ENCODE peak calls at places on chromosomes 16 and 17, in seven cellular contexts. V is upper lobe of left lung, Z is GM12891, S is ovary, N is breast epithelium, D is esophagus squamous epithelium, E is GM12892. W is an unnamed sample.

GRCh38 chr17:50768348-50768761 is 1.0 kb upstream of the ANKRD40CL start:
- DNase-seq in D (no peak), S (no peak), E (no peak), V (peak; percentile 88), Z (no peak), N (peak; percentile 49), W (no peak)

GRCh38 chr17:27457731-27458523 is 1.7 kb downstream of the KSR1 start:
- DNase-seq in S (no peak), D (no peak), E (no peak), V (no peak), N (no peak), Z (no peak), W (peak; percentile 71)

GRCh38 chr17:63826468-63827001 is 696 bp upstream of the PSMC5 start:
- DNase-seq in N (no peak), S (no peak), D (no peak), V (no peak), Z (no peak), E (no peak), W (no peak)

GRCh38 chr17:44960654-44961053 is 7.4 kb downstream of the C1QL1 start:
- DNase-seq in E (no peak), V (peak; percentile 46), N (no peak), D (no peak), S (no peak), Z (no peak), W (no peak)

GRCh38 chr16:59758848-59759247 is 1024.7 kb upstream of the GOT2 start:
- DNase-seq in V (no peak), E (no peak), Z (no peak), S (no peak), D (no peak), N (no peak), W (no peak)

GRCh38 chr16:64130140-64130539 is 991.7 kb downstream of the CDH11 start:
- DNase-seq in N (no peak), S (no peak), E (no peak), V (no peak), Z (no peak), D (no peak), W (no peak)

GRCh38 chr16:84528317-84528716 is 23.9 kb upstream of the MEAK7 start:
- DNase-seq in E (no peak), N (no peak), Z (no peak), D (no peak), S (no peak), V (no peak), W (no peak)

GRCh38 chr16:55572439-55572838 is 6.0 kb downstream of the CAPNS2 start:
- DNase-seq in S (no peak), N (no peak), E (no peak), Z (no peak), D (no peak), V (no peak), W (peak; percentile 5)

GRCh38 chr17:16463341-16464000 is 28.5 kb downstream of the LRRC75A start:
- DNase-seq in S (no peak), V (peak; percentile 45), Z (no peak), N (no peak), D (no peak), E (no peak), W (peak; percentile 53)

GRCh38 chr16:51152691-51153261 is 1.7 kb upstream of the SALL1 start:
- DNase-seq in Z (no peak), S (no peak), E (no peak), V (no peak), D (no peak), N (no peak), W (no peak)

GRCh38 chr16:19696312-19696711 is 21.7 kb downstream of the KNOP1 start:
- DNase-seq in Z (no peak), N (peak; percentile 74), D (peak; percentile 4), S (peak; percentile 77), V (peak; percentile 76), E (no peak), W (peak; percentile 55)

GRCh38 chr17:82245144-82246039 is 16.6 kb downstream of the SLC16A3 start:
- DNase-seq in V (no peak), Z (no peak), D (no peak), N (no peak), E (no peak), S (no peak), W (no peak)

GRCh38 chr17:62580947-62581346 is 46.5 kb upstream of the MRC2 start:
- DNase-seq in V (no peak), S (no peak), D (no peak), E (no peak), Z (no peak), N (no peak), W (no peak)

GRCh38 chr16:85253127-85253941 is 141.1 kb upstream of the CIBAR2 start:
- DNase-seq in D (no peak), S (no peak), V (peak; percentile 56), Z (peak; percentile 96), E (peak; percentile 93), N (no peak), W (peak; percentile 67)

GRCh38 chr17:17146791-17147406 is 59.2 kb downstream of the PLD6 start:
- DNase-seq in D (no peak), N (no peak), S (no peak), V (no peak), E (no peak), Z (no peak), W (peak; percentile 54)

GRCh38 chr16:85436636-85437160 is 176.4 kb upstream of the GSE1 start:
- DNase-seq in S (peak; percentile 81), V (peak; percentile 54), Z (no peak), N (no peak), E (no peak), D (no peak), W (peak; percentile 52)

GRCh38 chr17:20787281-20787680 is 207.8 kb downstream of the CDRT15L2 start:
- DNase-seq in D (no peak), S (no peak), V (no peak), Z (no peak), E (no peak), N (no peak), W (no peak)

GRCh38 chr16:20902426-20902825 is 1.9 kb downstream of the LYRM1 start:
- DNase-seq in V (no peak), S (no peak), E (no peak), N (no peak), Z (no peak), D (no peak), W (no peak)

GRCh38 chr16:17368951-17369350 is 101.8 kb downstream of the XYLT1 start:
- DNase-seq in S (no peak), V (no peak), E (no peak), D (no peak), N (no peak), Z (no peak), W (no peak)

GRCh38 chr17:59846391-59847165 is 46.2 kb downstream of the TUBD1 start:
- DNase-seq in Z (peak; percentile 15), D (no peak), S (peak; percentile 48), V (peak; percentile 64), N (peak; percentile 62), E (no peak), W (no peak)

GRCh38 chr16:78562156-78562555 is 462.7 kb downstream of the WWOX start:
- DNase-seq in D (no peak), N (no peak), V (no peak), S (no peak), E (no peak), Z (no peak), W (no peak)

GRCh38 chr16:19555938-19556778 is 655 bp downstream of the VPS35L start:
- DNase-seq in S (no peak), N (no peak), E (peak; percentile 23), V (no peak), D (no peak), Z (peak; percentile 22), W (peak; percentile 78)

GRCh38 chr16:72198021-72198420 is 26.1 kb upstream of the PMFBP1 start:
- DNase-seq in E (no peak), D (no peak), N (no peak), V (peak; percentile 23), Z (no peak), S (peak; percentile 28), W (no peak)

DNA sequence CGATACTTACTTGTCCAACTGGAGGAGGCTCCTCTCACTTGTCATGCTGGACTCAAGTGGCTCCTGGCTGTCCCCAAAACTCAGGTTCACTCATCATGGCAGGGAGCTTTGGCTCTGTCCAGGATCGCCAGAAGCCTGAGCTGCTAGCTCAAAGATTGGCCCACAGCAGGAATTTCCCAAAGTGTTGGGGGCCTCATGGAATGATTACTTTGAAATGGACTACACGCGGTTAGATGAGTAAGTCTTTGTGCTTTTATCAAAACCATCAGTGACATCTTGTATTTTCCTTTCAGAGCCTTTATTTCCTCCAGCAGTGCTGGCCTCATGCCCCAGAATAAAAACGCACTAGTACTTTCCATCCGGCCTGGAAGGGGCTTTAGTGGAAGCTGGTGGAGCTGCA is 29.2 kb upstream of the PHB1 start:
- DNase-seq in N (no peak), Z (no peak), E (no peak), V (no peak), S (no peak), D (no peak), W (no peak)
- TF ChIP-seq POLR2A in N (no peak), Z (no peak), E (no peak), V (no peak), S (no peak), D (no peak), W (no peak)

GRCh38 chr17:5584383-5584951 is at the start of gene NLRP1:
- DNase-seq in Z (peak; percentile 81), N (peak; percentile 83), D (peak; percentile 71), S (peak; percentile 47), V (peak; percentile 92), E (peak; percentile 88), W (peak; percentile 17)
- TF ChIP-seq POLR2A in Z (no peak), N (no peak), D (peak; percentile 79), S (no peak), V (peak; percentile 72), E (peak; percentile 52), W (no peak)

GRCh38 chr16:27313422-27314160 is at the start of gene IL4R:
- DNase-seq in N (peak; percentile 81), V (peak; percentile 91), S (no peak), E (peak; percentile 58), Z (peak; percentile 62), D (no peak), W (peak; percentile 29)
- TF ChIP-seq POLR2A in N (no peak), V (peak; percentile 62), S (no peak), E (peak; percentile 66), Z (no peak), D (peak; percentile 38), W (no peak)

GRCh38 chr17:77727216-77727615 is 231.3 kb upstream of the TNRC6C start:
- DNase-seq in D (no peak), N (no peak), Z (no peak), S (no peak), V (no peak), E (no peak), W (no peak)

GRCh38 chr17:77728022-77728671 is 230.4 kb upstream of the TNRC6C start:
- DNase-seq in S (no peak), Z (no peak), D (no peak), N (peak; percentile 35), E (no peak), V (peak; percentile 13), W (no peak)

GRCh38 chr17:77730376-77730775 is 228.1 kb upstream of the TNRC6C start:
- DNase-seq in D (no peak), Z (no peak), N (no peak), V (no peak), S (no peak), E (no peak), W (no peak)

GRCh38 chr17:77729587-77729986 is 228.9 kb upstream of the TNRC6C start:
- DNase-seq in D (no peak), V (peak; percentile 2), S (no peak), N (no peak), Z (no peak), E (no peak), W (no peak)

DNA sequence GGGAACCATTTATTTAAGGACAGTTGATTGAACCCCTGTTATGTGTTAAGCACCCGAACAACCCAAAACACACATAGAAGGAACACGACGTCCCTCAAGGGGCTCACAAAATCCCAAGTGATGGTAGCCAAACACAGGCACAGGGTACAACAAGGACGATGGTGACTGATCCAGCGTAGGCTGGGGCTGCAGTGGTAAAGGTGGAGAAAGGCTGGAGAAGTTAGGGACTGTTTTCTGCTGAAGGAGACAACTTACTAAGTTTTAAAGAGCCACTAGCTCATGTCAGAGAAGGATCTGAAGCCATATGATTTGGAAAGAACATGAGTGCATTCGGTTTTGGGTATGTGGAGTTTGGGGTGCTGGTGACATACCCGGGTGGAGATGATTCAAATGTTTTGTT is 229.6 kb upstream of the TNRC6C start:
- DNase-seq in N (peak; percentile 13), E (no peak), D (no peak), Z (no peak), V (no peak), S (no peak), W (no peak)
- TF ChIP-seq POLR2A in N (no peak), E (no peak), D (no peak), Z (no peak), V (no peak), S (no peak), W (no peak)

W was measured in erythroblast.